ENCODE peak calls at places on chromosomes 3 and 15, in ten cellular contexts. Z is thoracic aorta, Q is OCI-LY7, W is left ventricle myocardium inferior, E is PC-9, I is left lung, C is tibial artery, A is psoas muscle, V is small intestine, B is neural progenitor cell. T is an unnamed sample. For H3K4me1, H3K36me3 and H3K9me3, the result is how much of the 10 kb centered on the place peaks cover.

GRCh38 chr15:41520636-41521035 is 7.0 kb upstream of the LTK start:
- DNase-seq in E (no peak), Z (no peak), Q (no peak), W (no peak), B (no peak), V (no peak), C (no peak), A (no peak), I (peak), T (no peak)

GRCh38 chr3:42216820-42217416 is 49.1 kb downstream of the CCK start:
- DNase-seq in E (no peak), A (no peak), Z (no peak), C (no peak), V (no peak), Q (peak), W (no peak), I (no peak), B (no peak), T (no peak)

GRCh38 chr15:82835391-82835917 is 26.0 kb downstream of the WHAMM start:
- DNase-seq in I (no peak), C (no peak), W (no peak), Z (no peak), A (no peak), E (no peak), B (no peak), V (no peak), Q (no peak), T (no peak)

GRCh38 chr3:178001670-178002101 is 534.5 kb upstream of the KCNMB2 start:
- DNase-seq in A (no peak), E (no peak), C (no peak), V (no peak), Z (no peak), B (no peak), W (no peak), I (no peak), Q (no peak), T (no peak)

GRCh38 chr3:173826901-173827609 is 429.5 kb downstream of the NLGN1 start:
- DNase-seq in V (no peak), Z (no peak), E (no peak), A (no peak), I (no peak), B (no peak), Q (no peak), W (no peak), C (no peak), T (no peak)

GRCh38 chr3:129563850-129564535 is 21.0 kb downstream of the H1-8 start:
- DNase-seq in E (no peak), C (no peak), V (no peak), B (no peak), W (no peak), A (peak), Z (no peak), I (no peak), Q (no peak), T (no peak)

GRCh38 chr15:68526269-68526668 is 52.5 kb upstream of the CORO2B start:
- DNase-seq in B (no peak), I (no peak), W (no peak), A (no peak), C (no peak), V (no peak), Q (no peak), Z (no peak), E (no peak), T (no peak)

GRCh38 chr3:194135806-194136518 is at the start of gene HES1:
- DNase-seq in E (peak), W (peak), A (peak), V (peak), I (peak), Z (peak), C (peak), B (peak), Q (peak), T (peak)

GRCh38 chr3:157311633-157312365 is 124.9 kb upstream of the PTX3 start:
- DNase-seq in C (no peak), E (peak), V (no peak), Q (no peak), W (no peak), A (no peak), B (no peak), Z (no peak), I (no peak), T (no peak)

GRCh38 chr3:172836390-172836997 is 86.0 kb downstream of the ECT2 start:
- DNase-seq in E (no peak), V (peak), I (no peak), A (no peak), W (no peak), Z (no peak), Q (peak), C (no peak), B (peak), T (peak)

GRCh38 chr3:184234671-184235380 is 5.4 kb downstream of the VWA5B2 start:
- DNase-seq in I (no peak), C (no peak), A (no peak), W (no peak), Z (no peak), B (no peak), V (no peak), E (no peak), Q (no peak), T (no peak)

GRCh38 chr3:49295489-49296058 is 18.5 kb upstream of the C3orf62 start:
- DNase-seq in B (peak), E (peak), C (no peak), Z (no peak), W (no peak), Q (peak), I (no peak), A (no peak), V (no peak), T (peak)

GRCh38 chr3:64496786-64497560 is 190.8 kb downstream of the ADAMTS9 start:
- DNase-seq in Z (no peak), C (no peak), W (no peak), Q (no peak), E (no peak), V (no peak), B (no peak), A (no peak), I (no peak), T (no peak)

GRCh38 chr3:51395493-51396213 is 4.6 kb downstream of the RBM15B start:
- DNase-seq in V (no peak), W (no peak), E (no peak), B (no peak), C (no peak), I (no peak), Z (no peak), A (no peak), Q (no peak), T (no peak)

DNA sequence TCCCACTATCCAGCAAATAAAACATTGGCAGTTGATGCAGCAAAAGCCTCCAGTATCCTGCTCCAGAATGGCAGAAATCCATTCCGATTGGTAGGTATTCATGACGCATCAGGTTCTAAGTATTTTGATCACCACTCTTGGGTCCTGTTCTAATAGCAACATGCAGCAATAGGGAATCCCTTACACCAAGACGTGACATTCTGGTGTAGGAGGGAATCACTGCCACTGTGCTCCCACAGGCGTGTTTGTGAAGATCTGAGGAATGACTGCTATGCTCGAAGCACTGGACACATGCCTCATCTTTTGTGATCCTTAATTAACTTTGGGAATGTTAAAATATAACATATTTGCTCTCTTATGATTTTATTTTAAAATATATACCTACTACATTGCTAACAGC is 552.9 kb downstream of the MECOM start:
- DNase-seq in W (no peak), B (no peak), Z (no peak), E (no peak), A (no peak), I (no peak), Q (no peak), C (no peak), V (no peak), T (no peak)
- H3K4me1 ChIP-seq in W (under half), B (under half), Z (under half), E (under half), A (under half), I (under half), Q (under half), C (under half), V (under half), T (under half)

GRCh38 chr15:88756926-88757325 is 46.3 kb upstream of the ACAN start:
- DNase-seq in A (no peak), W (no peak), I (no peak), Q (no peak), C (no peak), E (no peak), Z (no peak), V (no peak), B (no peak), T (no peak)

GRCh38 chr15:88752501-88752900 is 50.7 kb upstream of the ACAN start:
- DNase-seq in A (no peak), I (no peak), V (no peak), Z (no peak), B (no peak), C (no peak), Q (no peak), E (no peak), W (no peak), T (no peak)

GRCh38 chr15:88752956-88753355 is 50.3 kb upstream of the ACAN start:
- DNase-seq in B (no peak), A (no peak), V (no peak), E (no peak), I (no peak), Q (no peak), C (no peak), Z (no peak), W (no peak), T (no peak)

GRCh38 chr15:88759872-88760271 is 43.4 kb upstream of the ACAN start:
- DNase-seq in I (no peak), Z (no peak), C (no peak), A (no peak), V (no peak), B (no peak), W (no peak), Q (no peak), E (no peak), T (no peak)

GRCh38 chr15:88756521-88756920 is 46.7 kb upstream of the ACAN start:
- DNase-seq in E (no peak), C (no peak), W (no peak), Q (no peak), A (no peak), Z (no peak), B (no peak), V (no peak), I (no peak), T (no peak)
- H3K36me3 ChIP-seq in E (under half), C (under half), W (under half), Q (under half), A (under half), Z (under half), B (under half), V (under half), I (under half), T (under half)

GRCh38 chr15:25090073-25090733 is 135.4 kb downstream of the SNRPN start:
- DNase-seq in E (no peak), B (no peak), Z (no peak), W (no peak), Q (no peak), I (no peak), V (no peak), A (no peak), C (no peak), T (no peak)
- H3K9me3 ChIP-seq in E (under half), B (under half), Z (under half), W (half or more), Q (under half), I (under half), V (under half), A (half or more), C (under half), T (under half)

GRCh38 chr15:62998262-62998909 is 44.2 kb upstream of the TPM1 start:
- DNase-seq in Z (no peak), W (no peak), I (no peak), A (no peak), C (no peak), E (peak), Q (no peak), B (no peak), V (peak), T (no peak)
- H3K4me1 ChIP-seq in Z (under half), W (under half), I (under half), A (under half), C (under half), E (under half), Q (under half), B (under half), V (under half), T (under half)

DNA sequence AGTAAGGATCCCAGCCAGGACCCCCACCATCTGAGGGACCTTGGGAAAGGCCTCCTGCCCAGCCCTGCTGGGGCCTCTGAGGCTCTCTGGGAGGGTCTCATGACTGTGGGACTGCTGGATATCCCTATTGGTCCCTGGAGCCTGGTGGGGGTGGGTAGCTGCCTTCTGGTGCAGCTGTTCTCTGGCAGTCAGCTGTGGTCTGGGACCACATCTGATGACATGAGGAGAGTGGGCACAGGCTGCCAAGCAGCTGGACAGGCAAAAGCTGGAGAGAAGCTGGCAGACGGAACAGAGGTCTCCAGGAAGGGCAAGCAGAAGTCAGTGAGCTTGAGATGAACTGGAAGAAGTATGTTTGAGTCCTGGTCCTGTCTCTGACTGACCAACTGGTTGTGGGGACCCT is 22.4 kb downstream of the PLEKHO2 start:
- DNase-seq in C (no peak), B (no peak), A (no peak), Z (no peak), I (no peak), Q (no peak), W (no peak), E (no peak), V (no peak), T (no peak)
- H3K36me3 ChIP-seq in C (under half), B (under half), A (under half), Z (under half), I (under half), Q (under half), W (half or more), E (under half), V (under half), T (under half)

DNA sequence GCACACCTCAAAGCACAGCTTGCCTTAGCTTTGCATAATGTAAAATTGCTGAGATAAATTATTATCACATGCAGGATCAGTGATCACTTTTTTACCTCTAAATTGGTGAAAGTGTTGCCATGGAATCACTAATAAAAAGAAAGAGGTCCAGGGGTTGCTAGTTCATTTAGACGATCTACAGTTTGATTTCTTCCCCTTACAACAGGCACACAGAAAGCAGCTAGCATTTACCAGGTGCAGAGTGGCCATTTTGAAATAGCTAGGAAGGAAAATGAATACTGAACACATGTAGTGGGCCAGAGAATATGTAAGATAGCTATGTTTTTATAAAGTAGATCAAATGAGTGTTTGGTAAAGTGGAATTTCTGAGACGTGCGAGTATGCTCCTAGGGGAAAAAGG is 98.7 kb upstream of the CHL1 start:
- DNase-seq in Z (no peak), V (no peak), Q (no peak), B (no peak), C (no peak), A (no peak), W (no peak), E (no peak), I (no peak), T (no peak)
- H3K9me3 ChIP-seq in Z (under half), V (under half), Q (under half), B (under half), C (under half), A (under half), W (under half), E (under half), I (under half), T (under half)